ENCODE peak calls at places on chromosomes 13 and 19, in seven cellular contexts. K is endothelial cell of umbilical vein, H is prostate gland, G is esophagus muscularis mucosa, D is SK-N-SH, U is breast epithelium, B is upper lobe of left lung. S is an unnamed sample.

GRCh38 chr13:41276824-41277223 is 13.4 kb upstream of the MTRF1 start:
- DNase-seq in K (no peak), H (no peak), G (no peak), D (no peak), U (no peak), B (no peak), S (no peak)

GRCh38 chr19:17328517-17329060 is 6.1 kb downstream of the ANO8 start:
- DNase-seq in K (no peak), H (no peak), G (no peak), D (no peak), U (no peak), B (peak), S (no peak)

GRCh38 chr13:26971990-26972888 is 199.4 kb downstream of the USP12 start:
- DNase-seq in K (no peak), H (no peak), G (no peak), D (no peak), U (no peak), B (no peak), S (no peak)

GRCh38 chr13:50701469-50701868 is 142.0 kb downstream of the DLEU7 start:
- DNase-seq in K (no peak), H (no peak), G (no peak), D (no peak), U (no peak), B (no peak), S (no peak)

GRCh38 chr13:73394066-73394465 is 335.3 kb downstream of the KLF5 start:
- DNase-seq in K (no peak), H (no peak), G (no peak), D (no peak), U (no peak), B (no peak), S (no peak)

GRCh38 chr13:49308104-49308875 is 60.6 kb downstream of the CDADC1 start:
- DNase-seq in K (peak), H (peak), G (no peak), D (no peak), U (peak), B (no peak), S (peak)

GRCh38 chr19:8123683-8124082 is 25.7 kb downstream of the FBN3 start:
- DNase-seq in K (no peak), H (no peak), G (no peak), D (no peak), U (no peak), B (peak), S (no peak)

GRCh38 chr13:41782086-41782485 is 178.8 kb downstream of the VWA8 start:
- DNase-seq in K (no peak), H (no peak), G (no peak), D (no peak), U (no peak), B (no peak), S (no peak)

GRCh38 chr13:33353210-33353609 is 67.7 kb upstream of the STARD13 start:
- DNase-seq in K (no peak), H (no peak), G (peak), D (no peak), U (peak), B (no peak), S (peak)

GRCh38 chr19:4297901-4298771 is 4.1 kb downstream of the TMIGD2 start:
- DNase-seq in K (no peak), H (no peak), G (no peak), D (no peak), U (no peak), B (peak), S (no peak)

GRCh38 chr13:107035778-107036177 is 467.8 kb upstream of the ARGLU1 start:
- DNase-seq in K (no peak), H (no peak), G (no peak), D (no peak), U (no peak), B (no peak), S (no peak)

GRCh38 chr13:24220086-24220703 is 59.7 kb downstream of the SPATA13 start:
- DNase-seq in K (peak), H (peak), G (no peak), D (peak), U (no peak), B (no peak), S (no peak)

GRCh38 chr19:46828484-46828883 is 22.2 kb downstream of the AP2S1 start:
- DNase-seq in K (peak), H (no peak), G (no peak), D (no peak), U (no peak), B (no peak), S (no peak)

GRCh38 chr19:42229855-42230331 is 9.8 kb downstream of the ZNF526 start:
- DNase-seq in K (no peak), H (no peak), G (no peak), D (no peak), U (no peak), B (no peak), S (no peak)

GRCh38 chr13:20499986-20500385 is 25.7 kb downstream of the CRYL1 start:
- DNase-seq in K (no peak), H (no peak), G (no peak), D (no peak), U (no peak), B (no peak), S (no peak)

GRCh38 chr13:105914637-105915036 is 620.8 kb downstream of the EFNB2 start:
- DNase-seq in K (no peak), H (no peak), G (peak), D (no peak), U (no peak), B (no peak), S (no peak)

GRCh38 chr13:41458939-41459753 is 1.8 kb downstream of the RGCC start:
- DNase-seq in K (peak), H (peak), G (no peak), D (peak), U (peak), B (no peak), S (peak)

GRCh38 chr19:35955881-35956634 is 19.9 kb downstream of the LRFN3 start:
- DNase-seq in K (no peak), H (no peak), G (no peak), D (no peak), U (no peak), B (no peak), S (no peak)

GRCh38 chr19:3375221-3376088 is 9.1 kb downstream of the NFIC start:
- DNase-seq in K (peak), H (no peak), G (peak), D (peak), U (peak), B (peak), S (peak)

GRCh38 chr19:17347361-17347760 is 10.0 kb downstream of the GTPBP3 start:
- DNase-seq in K (peak), H (no peak), G (no peak), D (no peak), U (no peak), B (no peak), S (no peak)

DNA sequence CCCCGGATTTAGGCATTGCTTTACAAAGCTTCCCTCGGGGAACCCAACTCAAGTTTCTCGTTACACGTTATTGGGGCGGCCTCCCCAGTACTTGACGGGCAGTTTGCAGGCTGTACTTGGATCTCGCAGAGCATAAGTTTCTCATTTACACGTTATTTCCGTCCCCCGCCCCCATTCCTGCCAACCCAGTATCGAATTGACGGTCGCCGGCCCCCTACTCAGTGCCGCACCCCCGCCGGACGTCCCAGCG is 525 bp downstream of the SMG9 start:
- DNase-seq in K (no peak), H (no peak), G (no peak), D (no peak), U (no peak), B (no peak), S (no peak)
- H3K4me3 ChIP-seq in K (peak), H (peak), G (peak), D (peak), U (peak), B (peak), S (peak)

GRCh38 chr13:110920038-110920437 is 5.2 kb upstream of the ANKRD10 start:
- DNase-seq in K (no peak), H (no peak), G (no peak), D (no peak), U (no peak), B (peak), S (no peak)
- TF ChIP-seq POLR2AphosphoS5 in K (no peak), H (no peak), G (no peak), D (no peak), U (no peak), B (no peak), S (no peak)

DNA sequence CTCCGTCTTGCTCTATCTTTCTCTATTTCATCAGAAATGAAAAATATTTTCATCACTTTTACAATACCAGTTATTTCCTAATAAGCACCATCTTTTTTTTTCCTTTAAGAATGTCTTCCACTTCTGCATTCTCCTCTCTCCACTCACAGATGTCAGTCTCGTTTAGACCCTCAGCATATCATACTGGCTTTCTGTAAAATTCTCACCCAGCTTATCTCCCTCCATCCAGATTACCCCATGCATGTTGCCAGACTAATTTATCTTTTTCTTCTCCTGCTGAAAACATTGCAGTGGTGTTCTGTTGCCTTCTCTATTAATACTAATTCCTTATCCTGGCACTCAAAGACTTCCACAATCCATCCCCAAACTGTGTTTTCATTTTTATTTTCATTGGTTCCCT is 513.8 kb upstream of the KLF12 start:
- DNase-seq in K (no peak), H (no peak), G (no peak), D (no peak), U (no peak), B (no peak), S (no peak)
- H3K4me3 ChIP-seq in K (no peak), H (no peak), G (no peak), D (no peak), U (no peak), B (no peak), S (no peak)

DNA sequence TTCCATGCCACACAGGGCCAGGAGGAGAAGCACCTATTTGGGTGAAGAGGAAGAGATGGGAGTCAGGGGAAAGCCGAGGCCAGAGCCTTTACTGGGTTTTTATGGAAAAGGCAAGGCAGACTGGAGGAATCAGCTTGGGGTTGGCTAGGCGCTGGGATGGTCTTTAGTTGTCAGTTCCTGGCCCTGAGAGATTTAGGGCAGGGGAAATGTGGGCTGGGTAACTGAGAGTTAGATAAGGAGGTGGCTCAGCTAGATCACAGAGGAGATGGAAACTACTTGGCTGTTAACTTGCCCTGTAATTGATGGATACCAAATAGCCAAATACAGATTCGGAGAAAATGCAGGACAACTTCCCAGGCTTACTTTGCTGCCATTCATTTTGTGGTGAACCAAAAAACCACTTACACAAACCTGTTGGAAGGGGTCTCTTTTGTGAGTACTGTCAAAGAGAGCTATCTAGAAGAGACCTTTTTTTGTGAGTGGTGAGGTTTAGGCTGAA is 54.0 kb downstream of the LRCH1 start:
- DNase-seq in K (no peak), H (no peak), G (no peak), D (no peak), U (no peak), B (no peak), S (no peak)
- TF ChIP-seq POLR2AphosphoS5 in K (no peak), H (no peak), G (no peak), D (no peak), U (no peak), B (no peak), S (no peak)

GRCh38 chr19:20422616-20423205 is 142.9 kb downstream of the ZNF737 start:
- DNase-seq in K (no peak), H (no peak), G (no peak), D (no peak), U (peak), B (no peak), S (no peak)
- H3K4me3 ChIP-seq in K (no peak), H (peak), G (peak), D (no peak), U (peak), B (peak), S (peak)

DNA sequence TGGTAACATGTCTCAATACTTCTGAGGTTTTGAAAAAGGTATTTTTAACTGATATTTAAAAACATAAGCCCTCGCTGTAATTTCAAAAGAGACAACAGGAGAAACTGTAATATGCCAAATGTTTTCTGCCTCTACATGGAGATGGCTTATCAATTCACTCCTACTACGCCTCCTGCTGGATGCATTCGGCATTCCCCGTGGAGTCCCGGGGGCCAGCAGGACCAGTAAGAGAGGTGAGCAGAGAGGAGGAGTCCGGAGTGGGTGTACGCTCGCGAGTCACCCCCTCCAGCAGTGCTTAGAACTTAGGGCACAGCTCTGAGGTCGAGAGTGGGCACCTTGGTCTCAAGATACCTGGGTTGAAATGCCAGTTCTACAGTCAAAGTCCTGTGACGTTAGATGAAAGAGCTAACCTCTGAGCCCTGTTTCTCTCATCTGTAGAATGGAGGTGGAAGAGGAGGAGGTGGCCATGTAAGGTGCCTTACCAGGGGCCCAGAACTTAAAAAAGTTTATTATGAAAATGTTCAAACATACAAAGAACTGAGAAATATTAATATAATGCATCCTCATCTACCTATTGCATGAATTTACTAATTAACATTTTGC is 110.2 kb downstream of the STK24 start:
- DNase-seq in K (peak), H (no peak), G (no peak), D (peak), U (no peak), B (no peak), S (peak)
- TF ChIP-seq POLR2AphosphoS5 in K (no peak), H (no peak), G (no peak), D (no peak), U (no peak), B (no peak), S (no peak)

DNA sequence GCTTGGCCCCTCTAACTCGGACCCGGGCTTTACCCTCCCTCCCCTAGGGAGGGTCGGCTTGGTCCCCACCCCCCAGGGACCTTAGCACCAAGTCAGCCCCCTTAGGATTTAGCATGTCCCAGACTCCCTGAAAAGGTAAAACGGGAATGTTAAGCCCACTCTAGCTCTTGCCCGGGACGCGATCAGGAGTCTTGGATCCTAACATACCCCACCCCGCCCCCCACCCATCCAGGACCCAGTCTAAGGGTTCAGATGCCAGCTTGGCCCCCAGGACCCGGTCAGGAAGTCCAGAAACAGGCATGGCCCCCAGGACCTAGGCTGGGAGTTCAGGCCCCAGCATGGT is 437 bp downstream of the EPOR start:
- DNase-seq in K (peak), H (no peak), G (no peak), D (no peak), U (no peak), B (no peak), S (no peak)
- H3K4me3 ChIP-seq in K (peak), H (peak), G (peak), D (peak), U (peak), B (peak), S (peak)

DNA sequence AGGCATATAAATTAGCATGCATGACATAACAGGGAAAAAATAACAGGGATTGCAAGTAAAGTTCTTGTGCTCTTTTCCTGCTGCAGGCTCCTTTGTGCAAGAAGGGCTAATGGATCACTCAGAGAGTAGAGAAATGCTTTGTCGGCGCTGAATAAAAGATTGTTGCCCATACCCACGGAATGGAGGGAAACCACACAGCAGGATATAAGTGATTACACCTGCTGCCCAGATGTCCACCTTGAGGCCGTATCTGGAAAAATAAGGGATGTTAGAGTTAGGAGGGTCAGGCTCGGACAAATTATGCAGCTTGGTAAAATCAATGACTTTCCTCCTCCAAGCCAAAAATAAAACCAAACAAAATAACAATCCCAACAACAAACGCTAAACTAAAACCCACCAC is 322.3 kb downstream of the DCLK1 start:
- DNase-seq in K (no peak), H (no peak), G (no peak), D (peak), U (no peak), B (no peak), S (no peak)
- TF ChIP-seq POLR2AphosphoS5 in K (no peak), H (no peak), G (no peak), D (no peak), U (no peak), B (no peak), S (no peak)

GRCh38 chr19:45653634-45654033 is 14.4 kb upstream of the GIPR start:
- DNase-seq in K (no peak), H (no peak), G (no peak), D (no peak), U (no peak), B (no peak), S (no peak)

GRCh38 chr19:45645631-45646344 is 6.6 kb upstream of the EML2 start:
- DNase-seq in K (peak), H (peak), G (no peak), D (peak), U (peak), B (no peak), S (peak)

GRCh38 chr19:45655073-45655472 is 12.9 kb upstream of the GIPR start:
- DNase-seq in K (no peak), H (no peak), G (no peak), D (no peak), U (no peak), B (no peak), S (no peak)

GRCh38 chr19:45646345-45646698 is 7.1 kb upstream of the EML2 start:
- DNase-seq in K (peak), H (no peak), G (no peak), D (no peak), U (no peak), B (no peak), S (no peak)

DNA sequence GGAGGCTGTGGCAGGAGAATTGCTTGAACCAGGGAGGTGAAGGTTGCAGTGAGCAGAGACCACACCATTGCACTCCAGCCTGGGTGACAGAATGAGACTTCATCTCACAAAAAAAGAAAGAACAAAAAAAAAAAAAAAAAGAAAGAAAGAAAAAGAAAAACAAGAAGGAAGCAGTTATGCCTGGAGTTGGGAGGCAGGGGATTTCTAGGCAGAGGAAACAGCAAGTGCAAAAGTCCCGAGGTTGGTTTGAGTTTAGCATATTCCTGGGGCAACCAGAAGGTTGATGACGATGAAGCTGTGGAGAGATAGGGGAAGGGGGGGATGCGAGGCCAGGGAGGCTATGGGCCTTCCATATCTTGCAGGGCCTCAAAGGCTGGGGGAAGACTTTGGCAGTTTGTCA is 11.5 kb upstream of the EML2 start:
- DNase-seq in K (no peak), H (no peak), G (no peak), D (no peak), U (no peak), B (no peak), S (no peak)
- H3K4me3 ChIP-seq in K (no peak), H (no peak), G (no peak), D (no peak), U (no peak), B (no peak), S (no peak)

GRCh38 chr13:39422845-39423565 is 180.0 kb downstream of the LHFPL6 start:
- DNase-seq in K (no peak), H (no peak), G (no peak), D (no peak), U (no peak), B (no peak), S (no peak)
- TF ChIP-seq POLR2AphosphoS5 in K (no peak), H (no peak), G (no peak), D (no peak), U (no peak), B (no peak), S (no peak)

S was measured in sigmoid colon.